ENCODE peak calls at places on chromosomes 11 and 22, in ten cellular contexts. B is heart right ventricle, F is cardiac muscle cell, T is lower leg skin, D is astrocyte of the cerebellum, W is right cardiac atrium, X is keratinocyte, A is ovary, G is fibroblast of mammary gland, L is Peyer's patch. U is an unnamed sample.

GRCh38 chr11:120612363-120613263 is 101.1 kb downstream of the GRIK4 start:
- DNase-seq in D (no peak), X (no peak), F (no peak), L (no peak), B (peak; percentile 21), T (no peak), G (peak; percentile 58), W (peak; percentile 63), A (peak; percentile 33), U (no peak)

GRCh38 chr11:47052165-47052564 is 115.6 kb downstream of the CSTPP1 start:
- DNase-seq in B (no peak), G (no peak), X (no peak), F (no peak), T (no peak), L (no peak), D (no peak), W (no peak), A (no peak), U (no peak)

GRCh38 chr11:30991802-30992512 is 377.6 kb downstream of the DCDC1 start:
- DNase-seq in F (no peak), W (no peak), T (no peak), A (no peak), B (no peak), L (no peak), G (no peak), D (no peak), X (no peak), U (no peak)

GRCh38 chr11:6328321-6328720 is 8.0 kb upstream of the CAVIN3 start:
- DNase-seq in A (no peak), F (no peak), D (no peak), G (no peak), L (no peak), W (no peak), T (no peak), B (no peak), X (no peak), U (no peak)

GRCh38 chr22:25754527-25755202 is 12.7 kb downstream of the MYO18B start:
- DNase-seq in B (peak; percentile 82), T (peak; percentile 28), G (peak; percentile 94), A (no peak), D (peak; percentile 48), W (peak; percentile 92), F (peak; percentile 67), X (no peak), L (no peak), U (no peak)

GRCh38 chr22:44748524-44748923 is 3.9 kb upstream of the ARHGAP8 start:
- DNase-seq in W (no peak), G (no peak), L (no peak), X (no peak), F (no peak), B (no peak), A (no peak), D (no peak), T (no peak), U (no peak)

GRCh38 chr11:10784229-10785145 is 24.2 kb downstream of the EIF4G2 start:
- DNase-seq in X (no peak), G (no peak), D (peak; percentile 40), W (peak; percentile 44), L (no peak), T (no peak), A (no peak), F (peak; percentile 74), B (peak; percentile 26), U (no peak)

GRCh38 chr11:104164028-104164520 is at the start of gene PDGFD:
- DNase-seq in B (peak; percentile 65), G (peak; percentile 69), W (peak; percentile 88), X (no peak), L (peak; percentile 46), A (peak; percentile 75), F (peak; percentile 91), D (peak; percentile 24), T (peak; percentile 32), U (no peak)

GRCh38 chr11:83680351-83680750 is 394.2 kb upstream of the CCDC90B start:
- DNase-seq in T (no peak), B (no peak), D (no peak), X (no peak), A (no peak), W (no peak), F (peak; percentile 32), L (no peak), G (no peak), U (no peak)

GRCh38 chr11:93059074-93059957 is 89.9 kb downstream of the MTNR1B start:
- DNase-seq in F (peak; percentile 48), T (no peak), L (no peak), G (peak; percentile 71), W (no peak), B (no peak), X (no peak), A (no peak), D (peak; percentile 82), U (peak; percentile 76)

GRCh38 chr11:5476184-5476819 is 12.2 kb upstream of the OR52D1 start:
- DNase-seq in G (peak; percentile 60), L (peak; percentile 17), W (no peak), D (peak; percentile 23), F (peak; percentile 74), T (no peak), A (peak; percentile 14), B (no peak), X (peak; percentile 13), U (peak; percentile 12)

GRCh38 chr11:85779956-85780640 is 30.8 kb downstream of the SYTL2 start:
- DNase-seq in D (no peak), T (no peak), L (no peak), X (no peak), G (peak; percentile 42), W (no peak), F (no peak), B (no peak), A (no peak), U (no peak)

GRCh38 chr11:77636738-77637344 is 753 bp downstream of the CLNS1A start:
- DNase-seq in B (no peak), A (no peak), W (no peak), G (no peak), T (no peak), D (no peak), X (no peak), L (no peak), F (peak; percentile 6), U (no peak)

GRCh38 chr11:6566704-6567370 is 36.6 kb downstream of the RRP8 start:
- DNase-seq in F (no peak), D (no peak), T (no peak), G (no peak), B (no peak), X (no peak), L (no peak), W (no peak), A (no peak), U (no peak)

GRCh38 chr11:114496915-114497314 is 57.6 kb downstream of the REXO2 start:
- DNase-seq in W (no peak), D (no peak), L (no peak), G (no peak), F (no peak), B (no peak), T (no peak), A (no peak), X (no peak), U (no peak)
- H3K4me3 ChIP-seq in W (no peak overlapping the region), D (no peak overlapping the region), L (no peak overlapping the region), G (no peak overlapping the region), F (no peak overlapping the region), B (no peak overlapping the region), T (no peak overlapping the region), A (no peak overlapping the region), X (no peak overlapping the region), U (no peak overlapping the region)

DNA sequence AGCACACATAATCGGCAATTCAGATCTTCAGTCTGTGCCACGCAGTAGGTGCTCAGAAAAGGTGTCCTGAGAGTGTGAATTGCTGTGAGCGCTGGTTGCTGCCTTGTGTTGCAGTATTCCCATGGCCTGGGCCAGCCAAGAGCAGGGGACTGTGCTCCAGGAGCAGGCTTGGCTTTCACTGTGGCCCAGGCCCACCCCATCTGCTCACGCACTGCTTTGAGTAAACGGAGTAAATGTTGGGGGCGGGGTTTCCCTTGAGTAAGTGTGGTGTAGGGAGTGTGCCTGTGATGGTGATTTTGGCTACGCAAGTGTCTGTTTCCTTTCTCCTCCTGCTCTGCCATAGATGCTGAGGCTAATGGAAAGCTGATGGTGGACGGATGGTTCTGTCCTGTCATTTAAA is 2.3 kb downstream of the CTTN start:
- DNase-seq in W (no peak), D (no peak), F (no peak), T (no peak), G (no peak), L (no peak), A (no peak), X (no peak), B (no peak), U (no peak)
- H3K4me3 ChIP-seq in W (no peak overlapping the region), D (no peak overlapping the region), F (no peak overlapping the region), T (no peak overlapping the region), G (no peak overlapping the region), L (no peak overlapping the region), A (no peak overlapping the region), X (peak overlapping the region; percentile 95), B (no peak overlapping the region), U (no peak overlapping the region)

GRCh38 chr11:134034496-134035381 is 34.1 kb upstream of the JAM3 start:
- DNase-seq in D (no peak), X (peak; percentile 42), F (no peak), G (no peak), W (peak; percentile 69), A (no peak), T (no peak), L (no peak), B (no peak), U (no peak)
- H3K4me3 ChIP-seq in D (no peak overlapping the region), X (no peak overlapping the region), F (no peak overlapping the region), G (no peak overlapping the region), W (no peak overlapping the region), A (no peak overlapping the region), T (no peak overlapping the region), L (no peak overlapping the region), B (no peak overlapping the region), U (no peak overlapping the region)

GRCh38 chr22:38191115-38191514 is 9.5 kb upstream of the PLA2G6 start:
- DNase-seq in G (no peak), T (no peak), B (no peak), X (no peak), D (no peak), L (no peak), A (no peak), W (no peak), F (no peak), U (no peak)

GRCh38 chr22:38189104-38189503 is 7.5 kb upstream of the PLA2G6 start:
- DNase-seq in A (no peak), B (no peak), D (no peak), T (no peak), G (no peak), X (no peak), L (no peak), F (no peak), W (no peak), U (no peak)

GRCh38 chr22:38192475-38192863 is 9.3 kb upstream of the MAFF start:
- DNase-seq in W (no peak), F (no peak), D (no peak), G (no peak), T (no peak), L (no peak), B (no peak), X (no peak), A (no peak), U (no peak)

GRCh38 chr22:38191746-38192474 is 9.9 kb upstream of the MAFF start:
- DNase-seq in T (no peak), G (no peak), X (no peak), F (no peak), W (no peak), B (no peak), A (no peak), D (no peak), L (no peak), U (no peak)

DNA sequence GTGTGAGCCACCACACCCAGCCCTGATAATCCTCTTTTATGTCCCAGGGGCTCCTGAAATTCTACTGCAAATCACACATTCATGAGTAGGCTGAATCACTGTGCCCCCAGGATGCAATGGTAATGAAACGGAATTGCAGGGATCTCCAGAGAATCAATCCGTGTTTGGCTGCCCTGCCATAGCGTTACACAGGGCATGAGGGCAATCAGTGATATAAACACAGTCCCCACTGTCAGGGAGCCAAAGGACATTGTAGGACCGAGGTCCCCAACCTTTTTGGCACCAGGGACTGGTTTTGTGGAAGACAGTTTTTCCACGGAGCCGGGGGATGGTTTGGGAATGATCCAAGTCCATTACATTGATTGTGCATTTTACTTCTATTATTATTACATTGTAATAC is 9.0 kb upstream of the PLA2G6 start:
- DNase-seq in L (no peak), G (no peak), X (no peak), T (no peak), A (no peak), F (no peak), B (no peak), D (no peak), W (no peak), U (no peak)
- H3K4me3 ChIP-seq in L (no peak overlapping the region), G (no peak overlapping the region), X (no peak overlapping the region), T (no peak overlapping the region), A (no peak overlapping the region), F (no peak overlapping the region), B (no peak overlapping the region), D (no peak overlapping the region), W (no peak overlapping the region), U (no peak overlapping the region)

U was measured in skeletal muscle cell.